ENCODE peak calls at places on chromosomes 12 and 14, in six cellular contexts. K is astrocyte of the spinal cord, P is pancreas, L is GM20000, Z is HFFc6, Y is AG09309. C is an unnamed sample.

GRCh38 chr14:21525571-21525970 is 575 bp downstream of the SALL2 start:
- DNase-seq in P (no peak), L (no peak), K (no peak), Y (no peak), Z (no peak), C (no peak)

GRCh38 chr12:75766263-75767160 is 255.1 kb upstream of the KRR1 start:
- DNase-seq in K (peak; percentile 83), L (no peak), Z (peak; percentile 66), P (no peak), Y (no peak), C (no peak)

GRCh38 chr12:33605776-33606175 is 166.2 kb upstream of the SYT10 start:
- DNase-seq in K (no peak), Z (no peak), P (no peak), Y (no peak), L (no peak), C (no peak)

GRCh38 chr12:92080390-92081285 is 65.0 kb downstream of the BTG1 start:
- DNase-seq in P (no peak), Y (peak; percentile 97), Z (peak; percentile 96), L (peak; percentile 16), K (peak; percentile 82), C (no peak)

GRCh38 chr12:9735601-9736000 is 2.7 kb upstream of the CLECL1 start:
- DNase-seq in Z (no peak), K (no peak), L (no peak), Y (no peak), P (no peak), C (no peak)

GRCh38 chr14:76696791-76697190 is 64.5 kb upstream of the VASH1 start:
- DNase-seq in L (no peak), K (no peak), Y (no peak), P (no peak), Z (no peak), C (no peak)

GRCh38 chr14:78970677-78971076 is 800.5 kb downstream of the NRXN3 start:
- DNase-seq in K (no peak), Z (peak; percentile 4), L (no peak), Y (no peak), P (no peak), C (no peak)

GRCh38 chr14:99971929-99972747 is 93.1 kb upstream of the EVL start:
- DNase-seq in L (peak; percentile 53), P (peak; percentile 34), Z (no peak), Y (no peak), K (peak; percentile 6), C (no peak)

GRCh38 chr14:105974902-105975301 is 448.5 kb downstream of the TMEM121 start:
- DNase-seq in P (no peak), Z (no peak), Y (no peak), L (peak; percentile 22), K (no peak), C (no peak)

GRCh38 chr14:102187044-102187443 is 47.3 kb downstream of the WDR20 start:
- DNase-seq in L (no peak), Z (peak; percentile 74), P (no peak), Y (peak; percentile 51), K (peak; percentile 89), C (no peak)

GRCh38 chr14:71373773-71374172 is 466.5 kb downstream of the PCNX1 start:
- DNase-seq in L (peak; percentile 16), P (no peak), K (no peak), Z (no peak), Y (no peak), C (no peak)

GRCh38 chr14:22319526-22320352 is 269.3 kb downstream of the DAD1 start:
- DNase-seq in Z (peak; percentile 60), L (peak; percentile 41), K (peak; percentile 81), Y (peak; percentile 25), P (peak; percentile 64), C (peak; percentile 53)

GRCh38 chr14:33846100-33846824 is 104.6 kb downstream of the EGLN3 start:
- DNase-seq in Y (no peak), P (no peak), Z (no peak), K (no peak), L (no peak), C (no peak)

GRCh38 chr12:124804011-124804621 is 59.5 kb downstream of the SCARB1 start:
- DNase-seq in K (peak; percentile 13), Y (no peak), L (peak; percentile 8), Z (no peak), P (peak; percentile 56), C (no peak)

GRCh38 chr12:85466906-85467305 is 186.9 kb downstream of the ALX1 start:
- DNase-seq in K (peak; percentile 36), Z (no peak), L (no peak), P (no peak), Y (no peak), C (no peak)

GRCh38 chr14:51595831-51596472 is 55.8 kb upstream of the FRMD6 start:
- DNase-seq in Z (no peak), Y (no peak), P (no peak), L (no peak), K (no peak), C (no peak)

GRCh38 chr14:79605863-79606262 is 605.4 kb downstream of the DIO2 start:
- DNase-seq in Z (no peak), K (no peak), Y (no peak), P (no peak), L (no peak), C (no peak)

GRCh38 chr12:1939745-1940607 is 21.5 kb upstream of the CACNA2D4 start:
- DNase-seq in P (peak; percentile 91), L (peak; percentile 89), Z (peak; percentile 70), K (peak; percentile 87), Y (peak; percentile 29), C (no peak)

GRCh38 chr14:88551094-88551870 is 3.5 kb downstream of the PTPN21 start:
- DNase-seq in K (peak; percentile 86), Z (peak; percentile 85), L (no peak), Y (peak; percentile 55), P (peak; percentile 83), C (no peak)

GRCh38 chr14:102945346-102946130 is 23.1 kb downstream of the AMN start:
- DNase-seq in Y (no peak), K (no peak), L (no peak), P (no peak), Z (no peak), C (no peak)

GRCh38 chr12:113867258-113867657 is 98.9 kb downstream of the RBM19 start:
- DNase-seq in Y (no peak), P (no peak), L (no peak), K (no peak), Z (peak; percentile 37), C (no peak)

GRCh38 chr14:49972840-49973239 is 80.0 kb downstream of the ARF6 start:
- DNase-seq in L (no peak), K (peak; percentile 92), P (peak; percentile 48), Z (peak; percentile 88), Y (peak; percentile 43), C (no peak)

GRCh38 chr12:70637286-70637685 is at the start of gene PTPRB:
- DNase-seq in Y (no peak), Z (no peak), L (no peak), P (no peak), K (no peak), C (no peak)

DNA sequence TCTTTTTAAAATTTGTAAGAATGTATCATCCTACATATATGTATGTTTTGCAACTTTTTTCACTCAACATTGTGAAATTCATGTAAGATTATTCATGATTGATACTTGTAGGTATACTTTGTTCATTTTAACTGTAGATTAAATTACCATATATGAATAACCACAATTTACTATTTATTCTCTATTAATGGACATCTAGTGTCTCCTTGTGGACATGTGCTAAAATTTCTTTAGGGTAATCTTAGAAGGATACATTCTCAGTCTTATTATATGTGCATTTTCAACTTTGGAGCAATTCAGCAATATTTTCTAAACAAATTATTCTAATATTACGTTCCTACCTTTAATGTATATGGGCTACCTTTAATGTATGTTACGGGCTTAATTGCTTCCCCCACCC is 192.4 kb downstream of the FUT8 start:
- DNase-seq in L (no peak), K (peak; percentile 18), Z (no peak), P (no peak), Y (no peak), C (no peak)
- TF ChIP-seq CTCF in L (no peak), K (peak; percentile 17), Z (peak; percentile 69), P (no peak), Y (no peak), C (no peak)

GRCh38 chr12:119956047-119956446 is 33.0 kb upstream of the BICDL1 start:
- DNase-seq in Z (no peak), K (no peak), Y (no peak), L (no peak), P (no peak), C (no peak)
- TF ChIP-seq CTCF in Z (peak; percentile 8), K (no peak), Y (no peak), L (no peak), P (no peak), C (no peak)

GRCh38 chr12:53328043-53328435 is 6.6 kb upstream of the AAAS start:
- DNase-seq in L (no peak), Z (no peak), Y (no peak), K (no peak), P (no peak), C (no peak)

GRCh38 chr12:53325539-53326061 is 4.2 kb upstream of the AAAS start:
- DNase-seq in L (peak; percentile 57), K (no peak), Y (no peak), Z (no peak), P (peak; percentile 41), C (no peak)

GRCh38 chr12:53327435-53328042 is 6.1 kb upstream of the AAAS start:
- DNase-seq in L (no peak), P (no peak), K (no peak), Y (no peak), Z (no peak), C (no peak)

GRCh38 chr12:53324779-53325538 is 3.5 kb upstream of the AAAS start:
- DNase-seq in Y (peak; percentile 52), P (peak; percentile 89), Z (peak; percentile 85), L (peak; percentile 97), K (peak; percentile 90), C (peak; percentile 62)

DNA sequence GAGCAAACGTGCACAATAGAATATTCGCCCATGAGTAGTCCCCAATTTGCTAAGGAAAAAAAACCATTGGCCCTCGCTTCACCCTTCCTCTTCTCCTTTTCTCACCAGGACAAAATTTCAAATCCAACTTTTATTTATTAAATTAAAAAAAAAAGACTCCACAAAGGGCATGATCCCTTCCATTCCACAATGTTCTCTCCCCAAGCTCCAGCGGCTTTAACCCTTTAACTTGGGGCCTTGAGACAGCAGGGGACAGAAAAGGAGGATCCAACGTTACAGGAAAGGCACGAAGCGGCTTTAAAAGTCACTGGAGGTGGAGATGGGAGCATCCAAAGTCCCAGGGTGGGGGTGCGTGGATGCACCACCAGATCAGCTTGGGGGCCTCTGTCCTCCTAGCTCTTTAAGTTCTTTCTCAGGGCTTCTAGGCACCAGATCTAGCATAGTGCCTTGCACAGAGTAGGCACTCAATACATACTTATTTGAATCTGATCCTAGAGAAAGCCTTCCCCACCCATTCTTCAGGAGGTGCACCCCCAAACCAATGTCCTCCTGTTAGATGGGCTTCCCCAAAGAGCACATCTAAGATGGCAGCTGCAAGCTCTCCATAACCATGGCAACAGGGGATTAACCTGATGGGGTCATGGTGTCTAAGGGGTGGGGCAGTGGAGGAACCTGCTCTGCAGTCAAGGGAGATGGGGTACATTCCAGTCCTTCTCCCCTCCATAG is 5.2 kb upstream of the AAAS start:
- DNase-seq in L (no peak), P (no peak), K (no peak), Y (no peak), Z (no peak), C (no peak)
- TF ChIP-seq CTCF in L (no peak), P (no peak), K (no peak), Y (no peak), Z (no peak), C (no peak)

DNA sequence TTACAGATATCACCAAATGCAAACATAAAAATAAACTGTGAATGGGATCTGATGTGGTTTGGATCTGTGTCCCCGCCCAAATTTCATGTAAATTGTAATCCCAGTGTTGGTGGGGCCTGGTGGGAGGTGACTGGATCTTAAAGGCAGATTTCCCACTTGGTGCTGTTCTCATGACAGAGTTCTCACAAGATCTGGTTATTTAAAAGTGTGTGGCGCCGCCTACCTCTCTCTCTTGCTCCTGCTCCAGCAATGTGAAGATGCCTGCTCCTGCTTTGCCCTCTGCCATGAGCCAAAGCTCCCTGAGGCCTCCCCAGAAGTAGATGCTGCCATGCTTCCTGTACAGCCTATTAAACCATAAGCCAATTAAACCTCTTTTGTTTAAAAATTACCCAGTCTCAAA is 47.8 kb downstream of the SLC25A21 start:
- DNase-seq in K (no peak), Z (no peak), P (no peak), L (no peak), Y (no peak), C (no peak)
- TF ChIP-seq CTCF in K (peak; percentile 5), Z (peak; percentile 45), P (no peak), L (no peak), Y (peak; percentile 24), C (no peak)